ENCODE peak calls at places on chromosome 22, in five cellular contexts. Z, T, A, V and K are unnamed samples.

GRCh38 chr22:42863349-42863911 is 6.4 kb upstream of the ARFGAP3 start:
- DNase-seq in V (peak), Z (no peak), T (no peak), A (no peak), K (no peak)

GRCh38 chr22:42283288-42284229 is 13.1 kb upstream of the TCF20 start:
- DNase-seq in Z (peak), V (no peak), T (no peak), A (peak), K (no peak)

GRCh38 chr22:26174280-26174679 is 5.0 kb downstream of the SEZ6L start:
- DNase-seq in A (no peak), Z (no peak), T (no peak), V (no peak), K (no peak)

GRCh38 chr22:39175127-39176066 is 22.9 kb upstream of the CBX7 start:
- DNase-seq in V (no peak), T (peak), Z (no peak), A (no peak), K (no peak)

GRCh38 chr22:44580176-44580575 is 82.1 kb upstream of the RTL6 start:
- DNase-seq in A (peak), Z (peak), T (peak), V (no peak), K (peak)

GRCh38 chr22:30328466-30329049 is 1.8 kb upstream of the TBC1D10A start:
- DNase-seq in Z (no peak), A (no peak), V (no peak), T (no peak), K (no peak)

GRCh38 chr22:38335077-38335476 is 17.8 kb upstream of the CSNK1E start:
- DNase-seq in Z (no peak), V (no peak), A (no peak), T (no peak), K (no peak)

GRCh38 chr22:36027960-36028645 is 521 bp downstream of the RBFOX2 start:
- DNase-seq in T (peak), Z (no peak), A (peak), V (peak), K (no peak)

GRCh38 chr22:48227341-48228018 is 1465.0 kb downstream of the TBC1D22A start:
- DNase-seq in T (peak), Z (no peak), V (no peak), A (no peak), K (no peak)

GRCh38 chr22:36776722-36777121 is 803 bp upstream of the IFT27 start:
- DNase-seq in Z (no peak), T (peak), A (no peak), V (no peak), K (no peak)

GRCh38 chr22:22408731-22409696 is 99.5 kb downstream of the ZNF280B start:
- DNase-seq in T (peak), A (no peak), V (no peak), Z (no peak), K (no peak)

GRCh38 chr22:38490915-38491314 is 15.2 kb downstream of the DDX17 start:
- DNase-seq in V (no peak), A (peak), Z (no peak), T (peak), K (no peak)

GRCh38 chr22:50456466-50457234 is 18.2 kb downstream of the SBF1 start:
- DNase-seq in A (no peak), Z (no peak), V (no peak), T (no peak), K (no peak)
- TF ChIP-seq CTCF in A (no peak), Z (no peak), V (peak), T (no peak), K (no peak)

DNA sequence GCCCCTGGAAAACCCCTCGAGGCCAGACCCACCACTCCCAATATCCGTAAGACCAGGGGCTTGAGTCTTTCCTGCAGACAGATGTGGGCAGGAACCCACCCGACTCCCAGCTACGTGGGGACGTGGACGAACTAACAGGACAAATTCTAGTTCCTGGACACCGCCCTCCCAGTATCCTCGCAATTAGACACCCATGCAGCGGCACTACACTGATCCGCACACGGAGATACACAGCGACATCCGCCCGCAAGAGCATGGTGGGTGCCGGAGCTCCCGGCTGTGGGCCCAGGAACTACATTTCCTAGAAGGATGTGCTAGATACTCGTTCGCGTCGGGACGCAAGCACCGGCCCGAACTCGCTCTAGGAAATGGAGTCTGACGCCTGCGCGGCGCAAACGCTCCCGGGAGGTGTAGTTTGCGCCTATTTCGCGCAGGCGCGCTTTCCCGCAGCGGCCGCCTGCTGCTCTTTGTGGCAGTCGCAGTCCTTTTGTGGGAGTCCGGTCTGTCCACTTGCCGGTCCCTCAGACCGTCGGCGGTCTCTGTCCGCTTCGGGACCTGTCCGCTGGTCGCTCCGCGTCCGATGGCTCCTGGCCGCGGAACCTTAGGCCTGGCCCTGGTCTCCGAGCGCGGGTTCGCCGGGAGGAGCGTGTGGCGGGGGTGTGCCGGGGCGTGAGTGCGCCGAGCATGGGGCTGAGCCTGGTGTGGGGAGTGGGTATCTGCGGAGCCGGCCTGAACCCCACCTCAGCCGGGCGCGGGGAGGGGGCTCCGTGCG is at the start of gene ZNF74:
- DNase-seq in Z (peak), A (peak), T (peak), V (peak), K (peak)
- TF ChIP-seq CTCF in Z (no peak), A (no peak), T (no peak), V (no peak), K (no peak)

DNA sequence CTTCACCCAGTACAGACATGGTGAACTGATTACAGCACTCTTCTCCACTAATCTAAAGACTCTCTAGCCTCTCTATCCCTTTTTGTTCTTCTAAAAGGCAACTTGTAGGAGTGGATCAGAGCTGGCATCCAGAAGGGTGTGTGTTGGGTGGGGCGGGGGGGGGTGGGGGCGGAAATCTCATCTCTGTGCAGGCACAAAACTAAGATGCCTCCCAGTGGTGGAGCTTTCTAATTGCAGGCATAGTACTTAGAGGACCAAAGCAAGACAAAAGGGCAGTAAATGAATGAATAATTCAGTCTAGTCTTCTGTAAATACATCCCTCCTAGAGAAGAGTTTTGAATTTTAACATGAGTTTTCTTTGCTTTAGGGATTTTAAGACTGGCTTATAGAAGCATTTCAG is 11.4 kb upstream of the EMID1 start:
- DNase-seq in T (no peak), V (no peak), Z (no peak), A (no peak), K (no peak)
- TF ChIP-seq CTCF in T (no peak), V (no peak), Z (no peak), A (no peak), K (no peak)

GRCh38 chr22:40592352-40593113 is 44.0 kb downstream of the MRTFA start:
- DNase-seq in V (no peak), A (no peak), Z (no peak), T (no peak), K (no peak)
- TF ChIP-seq CTCF in V (no peak), A (no peak), Z (no peak), T (no peak), K (no peak)

GRCh38 chr22:32119568-32120235 is 39.4 kb downstream of the C22orf42 start:
- DNase-seq in Z (no peak), T (no peak), A (no peak), V (no peak), K (no peak)

GRCh38 chr22:32127904-32128303 is 31.2 kb downstream of the C22orf42 start:
- DNase-seq in A (no peak), Z (no peak), V (no peak), T (no peak), K (no peak)

GRCh38 chr22:32123657-32124056 is 35.4 kb downstream of the C22orf42 start:
- DNase-seq in A (no peak), T (no peak), Z (no peak), V (no peak), K (no peak)

GRCh38 chr22:32120603-32121002 is 38.5 kb downstream of the C22orf42 start:
- DNase-seq in V (no peak), T (no peak), A (no peak), Z (no peak), K (no peak)

GRCh38 chr22:32122899-32123298 is 36.2 kb downstream of the C22orf42 start:
- DNase-seq in A (no peak), Z (no peak), T (no peak), V (no peak), K (no peak)
- TF ChIP-seq CTCF in A (no peak), Z (no peak), T (no peak), V (no peak), K (no peak)

DNA sequence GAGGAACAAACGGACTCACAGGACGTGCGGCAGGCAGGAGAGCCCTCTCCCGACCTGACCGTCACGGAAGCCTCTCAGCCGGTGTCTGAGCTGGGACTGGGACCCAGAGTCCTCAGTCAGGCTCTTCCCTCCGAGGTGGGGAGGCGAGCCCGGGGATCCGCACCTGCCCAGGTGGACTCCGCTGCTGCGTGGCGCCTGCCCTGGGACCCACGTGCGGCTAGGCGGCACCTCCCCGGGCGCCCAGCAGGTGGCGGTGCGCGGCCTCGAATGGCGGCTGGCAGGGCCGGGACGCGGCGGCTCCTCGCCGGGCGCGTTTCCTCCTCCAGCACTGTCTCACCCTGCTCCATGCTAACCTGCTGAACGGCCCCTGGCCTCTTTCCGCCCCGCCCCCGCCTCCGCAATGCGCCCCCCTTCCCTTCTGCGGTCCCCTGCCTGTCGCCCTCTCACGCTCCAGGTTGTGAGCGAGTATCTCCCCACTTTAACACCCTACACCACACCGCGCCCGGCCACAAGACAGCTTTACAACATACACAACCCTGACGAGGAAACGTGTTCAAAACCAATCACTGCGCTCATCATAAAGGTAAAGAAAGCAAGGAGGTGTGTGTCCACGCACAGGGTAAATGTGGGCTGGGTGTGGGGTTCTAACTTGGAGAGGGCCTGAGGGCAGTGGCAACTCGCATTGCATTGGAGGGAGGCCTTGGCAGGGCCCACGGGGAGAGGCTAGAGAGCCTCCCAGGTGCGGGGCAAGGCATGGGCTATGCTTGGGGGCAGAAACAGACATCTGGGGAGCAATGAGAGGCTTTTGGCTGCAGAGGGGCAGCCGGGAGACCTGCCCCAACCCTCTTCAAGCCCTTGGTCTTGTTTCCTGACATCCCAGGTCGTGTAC is 25.9 kb upstream of the ATXN10 start:
- DNase-seq in A (peak), V (peak), Z (peak), T (peak), K (peak)
- TF ChIP-seq CTCF in A (peak), V (peak), Z (peak), T (peak), K (peak)

GRCh38 chr22:27620367-27621154 is 181.0 kb downstream of the MN1 start:
- DNase-seq in V (no peak), T (no peak), A (no peak), Z (no peak), K (no peak)

GRCh38 chr22:27616033-27616432 is 185.5 kb downstream of the MN1 start:
- DNase-seq in V (no peak), Z (no peak), A (no peak), T (no peak), K (no peak)

GRCh38 chr22:27614291-27615007 is 187.1 kb downstream of the MN1 start:
- DNase-seq in T (no peak), V (no peak), A (no peak), Z (no peak), K (no peak)

GRCh38 chr22:27615408-27615807 is 186.1 kb downstream of the MN1 start:
- DNase-seq in A (no peak), T (no peak), Z (no peak), V (no peak), K (no peak)

GRCh38 chr22:27617214-27617881 is 184.2 kb downstream of the MN1 start:
- DNase-seq in A (no peak), T (no peak), Z (no peak), V (no peak), K (no peak)
- TF ChIP-seq CTCF in A (no peak), T (no peak), Z (no peak), V (no peak), K (no peak)